ENCODE peak calls at places on chromosomes 6 and 20, in seven cellular contexts. One of them, this sample, is unnamed.

GRCh38 chr6:164039954-164040375 is 625.4 kb downstream of the QKI start:
- DNase-seq in stimulated activated CD4-positive, alpha-beta T cell treated with anti-CD3 and anti-CD28 coated beads, Interleukin-12 subunit alpha, Interleukin-12 subunit beta, amount 100 ng/mL, for 4 hours: peak; percentile 12
- DNase-seq in activated gamma-delta T cell treated with anti-CD3 and anti-CD28 coated beads, Interleukin-2, amount 50 U/mL, for 16 hours: peak; percentile 7
- DNase-seq in activated CD4-positive, alpha-beta T cell treated with anti-CD3 and anti-CD28 coated beads for 24 hours: peak; percentile 21
- DNase-seq in NCI-H2081: no peak
- DNase-seq in nucleus accumbens: no peak
- DNase-seq in RCC 7860: no peak
- DNase-seq in this sample: no peak

GRCh38 chr6:143206550-143206949 is 145.9 kb downstream of the AIG1 start:
- DNase-seq in stimulated activated CD4-positive, alpha-beta T cell treated with anti-CD3 and anti-CD28 coated beads, Interleukin-12 subunit alpha, Interleukin-12 subunit beta, amount 100 ng/mL, for 4 hours: no peak
- DNase-seq in activated gamma-delta T cell treated with anti-CD3 and anti-CD28 coated beads, Interleukin-2, amount 50 U/mL, for 16 hours: no peak
- DNase-seq in activated CD4-positive, alpha-beta T cell treated with anti-CD3 and anti-CD28 coated beads for 24 hours: no peak
- DNase-seq in NCI-H2081: no peak
- DNase-seq in nucleus accumbens: no peak
- DNase-seq in RCC 7860: no peak
- DNase-seq in this sample: no peak

GRCh38 chr6:15380354-15380753 is 134.5 kb downstream of the JARID2 start:
- DNase-seq in stimulated activated CD4-positive, alpha-beta T cell treated with anti-CD3 and anti-CD28 coated beads, Interleukin-12 subunit alpha, Interleukin-12 subunit beta, amount 100 ng/mL, for 4 hours: no peak
- DNase-seq in activated gamma-delta T cell treated with anti-CD3 and anti-CD28 coated beads, Interleukin-2, amount 50 U/mL, for 16 hours: no peak
- DNase-seq in activated CD4-positive, alpha-beta T cell treated with anti-CD3 and anti-CD28 coated beads for 24 hours: no peak
- DNase-seq in NCI-H2081: no peak
- DNase-seq in nucleus accumbens: no peak
- DNase-seq in RCC 7860: no peak
- DNase-seq in this sample: no peak

GRCh38 chr6:22632561-22632960 is 63.2 kb downstream of the HDGFL1 start:
- DNase-seq in stimulated activated CD4-positive, alpha-beta T cell treated with anti-CD3 and anti-CD28 coated beads, Interleukin-12 subunit alpha, Interleukin-12 subunit beta, amount 100 ng/mL, for 4 hours: no peak
- DNase-seq in activated gamma-delta T cell treated with anti-CD3 and anti-CD28 coated beads, Interleukin-2, amount 50 U/mL, for 16 hours: no peak
- DNase-seq in activated CD4-positive, alpha-beta T cell treated with anti-CD3 and anti-CD28 coated beads for 24 hours: no peak
- DNase-seq in NCI-H2081: no peak
- DNase-seq in nucleus accumbens: no peak
- DNase-seq in RCC 7860: no peak
- DNase-seq in this sample: no peak

GRCh38 chr6:113328886-113329381 is 528.2 kb upstream of the MARCKS start:
- DNase-seq in stimulated activated CD4-positive, alpha-beta T cell treated with anti-CD3 and anti-CD28 coated beads, Interleukin-12 subunit alpha, Interleukin-12 subunit beta, amount 100 ng/mL, for 4 hours: no peak
- DNase-seq in activated gamma-delta T cell treated with anti-CD3 and anti-CD28 coated beads, Interleukin-2, amount 50 U/mL, for 16 hours: no peak
- DNase-seq in activated CD4-positive, alpha-beta T cell treated with anti-CD3 and anti-CD28 coated beads for 24 hours: no peak
- DNase-seq in NCI-H2081: no peak
- DNase-seq in nucleus accumbens: peak; percentile 27
- DNase-seq in RCC 7860: no peak
- DNase-seq in this sample: no peak

GRCh38 chr6:107132330-107132954 is 17.1 kb upstream of the BEND3 start:
- DNase-seq in stimulated activated CD4-positive, alpha-beta T cell treated with anti-CD3 and anti-CD28 coated beads, Interleukin-12 subunit alpha, Interleukin-12 subunit beta, amount 100 ng/mL, for 4 hours: peak; percentile 23
- DNase-seq in activated gamma-delta T cell treated with anti-CD3 and anti-CD28 coated beads, Interleukin-2, amount 50 U/mL, for 16 hours: no peak
- DNase-seq in activated CD4-positive, alpha-beta T cell treated with anti-CD3 and anti-CD28 coated beads for 24 hours: no peak
- DNase-seq in NCI-H2081: peak; percentile 7
- DNase-seq in nucleus accumbens: no peak
- DNase-seq in RCC 7860: no peak
- DNase-seq in this sample: no peak

GRCh38 chr6:147654103-147654845 is 145.8 kb downstream of the SAMD5 start:
- DNase-seq in stimulated activated CD4-positive, alpha-beta T cell treated with anti-CD3 and anti-CD28 coated beads, Interleukin-12 subunit alpha, Interleukin-12 subunit beta, amount 100 ng/mL, for 4 hours: no peak
- DNase-seq in activated gamma-delta T cell treated with anti-CD3 and anti-CD28 coated beads, Interleukin-2, amount 50 U/mL, for 16 hours: no peak
- DNase-seq in activated CD4-positive, alpha-beta T cell treated with anti-CD3 and anti-CD28 coated beads for 24 hours: no peak
- DNase-seq in NCI-H2081: no peak
- DNase-seq in nucleus accumbens: no peak
- DNase-seq in RCC 7860: no peak
- DNase-seq in this sample: no peak

GRCh38 chr6:28606424-28607391 is 81.0 kb downstream of the GPX5 start:
- DNase-seq in stimulated activated CD4-positive, alpha-beta T cell treated with anti-CD3 and anti-CD28 coated beads, Interleukin-12 subunit alpha, Interleukin-12 subunit beta, amount 100 ng/mL, for 4 hours: peak; percentile 47
- DNase-seq in activated gamma-delta T cell treated with anti-CD3 and anti-CD28 coated beads, Interleukin-2, amount 50 U/mL, for 16 hours: no peak
- DNase-seq in activated CD4-positive, alpha-beta T cell treated with anti-CD3 and anti-CD28 coated beads for 24 hours: peak; percentile 22
- DNase-seq in NCI-H2081: peak; percentile 92
- DNase-seq in nucleus accumbens: peak; percentile 8
- DNase-seq in RCC 7860: peak; percentile 77
- DNase-seq in this sample: peak; percentile 59

GRCh38 chr20:37278966-37279590 is 10.4 kb upstream of the MANBAL start:
- DNase-seq in stimulated activated CD4-positive, alpha-beta T cell treated with anti-CD3 and anti-CD28 coated beads, Interleukin-12 subunit alpha, Interleukin-12 subunit beta, amount 100 ng/mL, for 4 hours: no peak
- DNase-seq in activated gamma-delta T cell treated with anti-CD3 and anti-CD28 coated beads, Interleukin-2, amount 50 U/mL, for 16 hours: no peak
- DNase-seq in activated CD4-positive, alpha-beta T cell treated with anti-CD3 and anti-CD28 coated beads for 24 hours: no peak
- DNase-seq in NCI-H2081: no peak
- DNase-seq in nucleus accumbens: no peak
- DNase-seq in RCC 7860: no peak
- DNase-seq in this sample: no peak

GRCh38 chr20:46622125-46622524 is 29.1 kb downstream of the SLC13A3 start:
- DNase-seq in stimulated activated CD4-positive, alpha-beta T cell treated with anti-CD3 and anti-CD28 coated beads, Interleukin-12 subunit alpha, Interleukin-12 subunit beta, amount 100 ng/mL, for 4 hours: no peak
- DNase-seq in activated gamma-delta T cell treated with anti-CD3 and anti-CD28 coated beads, Interleukin-2, amount 50 U/mL, for 16 hours: no peak
- DNase-seq in activated CD4-positive, alpha-beta T cell treated with anti-CD3 and anti-CD28 coated beads for 24 hours: no peak
- DNase-seq in NCI-H2081: no peak
- DNase-seq in nucleus accumbens: no peak
- DNase-seq in RCC 7860: no peak
- DNase-seq in this sample: no peak

GRCh38 chr6:138514860-138515540 is 15.7 kb upstream of the NHSL1 start:
- DNase-seq in stimulated activated CD4-positive, alpha-beta T cell treated with anti-CD3 and anti-CD28 coated beads, Interleukin-12 subunit alpha, Interleukin-12 subunit beta, amount 100 ng/mL, for 4 hours: no peak
- DNase-seq in activated gamma-delta T cell treated with anti-CD3 and anti-CD28 coated beads, Interleukin-2, amount 50 U/mL, for 16 hours: no peak
- DNase-seq in activated CD4-positive, alpha-beta T cell treated with anti-CD3 and anti-CD28 coated beads for 24 hours: no peak
- DNase-seq in NCI-H2081: no peak
- DNase-seq in nucleus accumbens: no peak
- DNase-seq in RCC 7860: no peak
- DNase-seq in this sample: no peak

This sample was measured in GM06990.